ENCODE peak calls at places on chromosome 18, in seven cellular contexts. P is fibroblast of lung; O is Peyer's patch; W is CD8-positive, alpha-beta T cell; A is uterus; C is upper lobe of right lung; L is astrocyte. J is an unnamed sample. For H3K4me1, the result is how much of the 10 kb centered on the place peaks cover.

GRCh38 chr18:9951022-9951859 is 37.4 kb downstream of the VAPA start:
- DNase-seq in P (peak), O (no peak), C (no peak), L (peak), W (no peak), A (no peak), J (no peak)

GRCh38 chr18:54181856-54182612 is 42.4 kb downstream of the MBD2 start:
- DNase-seq in O (no peak), P (peak), L (peak), W (no peak), C (no peak), A (no peak), J (no peak)

GRCh38 chr18:74493689-74494088 is 2.5 kb upstream of the CNDP2 start:
- DNase-seq in W (peak), C (no peak), A (no peak), P (peak), L (peak), O (peak), J (peak)

GRCh38 chr18:79394438-79395307 is 1.1 kb upstream of the NFATC1 start:
- DNase-seq in L (peak), C (peak), A (peak), P (peak), W (peak), O (peak), J (peak)

GRCh38 chr18:24677011-24677410 is 216.6 kb downstream of the HRH4 start:
- DNase-seq in W (no peak), L (peak), A (no peak), P (peak), C (no peak), O (no peak), J (no peak)

GRCh38 chr18:57273194-57273593 is 79.2 kb upstream of the ST8SIA3 start:
- DNase-seq in O (no peak), P (no peak), L (no peak), C (no peak), A (no peak), W (no peak), J (no peak)

GRCh38 chr18:55795101-55795669 is 207.2 kb upstream of the TCF4 start:
- DNase-seq in O (no peak), C (no peak), W (no peak), P (no peak), L (no peak), A (no peak), J (no peak)

GRCh38 chr18:78904179-78904531 is 75.5 kb upstream of the SALL3 start:
- DNase-seq in W (no peak), L (no peak), P (no peak), C (peak), A (no peak), O (no peak), J (no peak)

GRCh38 chr18:67417864-67418523 is 98.5 kb downstream of the DSEL start:
- DNase-seq in W (no peak), P (peak), C (no peak), O (no peak), A (no peak), L (peak), J (no peak)

GRCh38 chr18:34866310-34866709 is 156.2 kb downstream of the DTNA start:
- DNase-seq in O (no peak), W (no peak), A (no peak), P (no peak), L (no peak), C (no peak), J (no peak)

GRCh38 chr18:3498705-3499451 is 48.9 kb downstream of the TGIF1 start:
- DNase-seq in W (no peak), P (peak), O (no peak), L (peak), A (peak), C (peak), J (no peak)

GRCh38 chr18:3401669-3402620 is 48.0 kb upstream of the TGIF1 start:
- DNase-seq in L (no peak), P (no peak), A (no peak), O (no peak), C (no peak), W (no peak), J (no peak)

GRCh38 chr18:24270937-24271380 is 126.7 kb downstream of the OSBPL1A start:
- DNase-seq in O (no peak), W (no peak), L (peak), A (no peak), P (peak), C (no peak), J (no peak)

GRCh38 chr18:11500153-11501122 is 109.0 kb upstream of the SLC35G4 start:
- DNase-seq in C (no peak), P (peak), A (no peak), L (peak), O (no peak), W (no peak), J (no peak)

GRCh38 chr18:38458673-38459072 is 893.1 kb upstream of the CELF4 start:
- DNase-seq in C (no peak), A (no peak), O (no peak), P (no peak), L (no peak), W (no peak), J (no peak)

GRCh38 chr18:3596324-3597158 is 146.6 kb downstream of the TGIF1 start:
- DNase-seq in L (peak), O (peak), W (no peak), A (peak), C (peak), P (peak), J (peak)

GRCh38 chr18:10495936-10496335 is 29.9 kb upstream of the NAPG start:
- DNase-seq in P (peak), O (no peak), C (no peak), A (no peak), W (no peak), L (peak), J (no peak)

GRCh38 chr18:11741505-11742145 is 52.6 kb downstream of the GNAL start:
- DNase-seq in C (no peak), L (no peak), W (no peak), A (no peak), O (no peak), P (no peak), J (no peak)

GRCh38 chr18:11970466-11971220 is 10.7 kb upstream of the IMPA2 start:
- DNase-seq in W (no peak), L (no peak), O (no peak), C (no peak), A (no peak), P (no peak), J (no peak)

GRCh38 chr18:11089931-11090715 is 59.2 kb downstream of the PIEZO2 start:
- DNase-seq in A (no peak), P (no peak), O (no peak), C (no peak), W (no peak), L (no peak), J (no peak)

GRCh38 chr18:21910906-21911305 is 170.3 kb downstream of the MIB1 start:
- DNase-seq in P (no peak), A (no peak), L (no peak), O (no peak), W (no peak), C (no peak), J (no peak)

GRCh38 chr18:63823516-63824219 is 48.5 kb downstream of the SERPINB7 start:
- DNase-seq in C (no peak), A (no peak), L (peak), P (peak), O (no peak), W (no peak), J (no peak)

GRCh38 chr18:74942319-74942910 is 266.5 kb downstream of the PTGR3 start:
- DNase-seq in A (no peak), W (no peak), L (peak), O (no peak), P (peak), C (no peak), J (no peak)

GRCh38 chr18:5417342-5417741 is 121.8 kb upstream of the ZBTB14 start:
- DNase-seq in O (no peak), C (no peak), A (no peak), W (no peak), P (peak), L (no peak), J (no peak)

GRCh38 chr18:2908946-2909335 is 62.1 kb downstream of the EMILIN2 start:
- DNase-seq in C (no peak), L (no peak), A (peak), O (no peak), P (no peak), W (no peak), J (no peak)

DNA sequence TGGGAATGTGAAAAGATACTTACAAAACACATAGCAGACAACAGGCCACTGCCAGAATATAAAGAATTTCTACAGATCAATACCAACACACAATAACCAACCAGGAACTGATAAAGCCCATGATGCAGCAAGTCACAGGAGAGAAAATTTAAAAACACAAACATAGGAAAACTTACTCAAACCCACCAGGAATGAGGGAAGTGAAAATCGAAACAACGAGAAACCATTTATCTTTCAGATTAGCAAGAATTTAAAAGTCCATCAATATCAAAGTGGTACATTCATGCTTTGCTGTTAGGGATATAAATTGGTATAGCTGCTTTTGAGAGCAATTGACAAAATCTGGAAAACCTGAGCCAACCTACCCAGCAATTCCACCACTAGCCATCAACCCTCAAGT is 27.6 kb downstream of the B4GALT6 start:
- DNase-seq in P (no peak), A (no peak), O (no peak), W (no peak), C (no peak), L (no peak), J (no peak)
- H3K4me1 ChIP-seq in P (under half), A (under half), O (under half), W (under half), C (under half), L (under half), J (under half)

GRCh38 chr18:58915006-58915799 is 50.5 kb downstream of the ZNF532 start:
- DNase-seq in W (no peak), C (no peak), O (no peak), L (peak), P (peak), A (no peak), J (no peak)
- H3K27ac ChIP-seq in W (no peak), C (no peak), O (no peak), L (no peak), P (no peak), A (peak), J (no peak)

GRCh38 chr18:36189486-36189885 is 2.2 kb downstream of the MOCOS start:
- DNase-seq in P (peak), C (no peak), O (no peak), L (no peak), W (no peak), A (no peak), J (no peak)

GRCh38 chr18:36187826-36188721 is 777 bp downstream of the MOCOS start:
- DNase-seq in P (peak), C (peak), A (no peak), W (no peak), O (no peak), L (no peak), J (no peak)

GRCh38 chr18:36186461-36187137 is 698 bp upstream of the MOCOS start:
- DNase-seq in W (no peak), O (peak), A (no peak), C (peak), L (no peak), P (peak), J (no peak)

GRCh38 chr18:36187138-36187825 is at the start of gene MOCOS:
- DNase-seq in L (no peak), O (peak), C (peak), W (no peak), P (peak), A (peak), J (peak)

GRCh38 chr18:36188912-36189311 is 1.6 kb downstream of the MOCOS start:
- DNase-seq in L (no peak), C (no peak), A (no peak), O (no peak), P (no peak), W (no peak), J (no peak)
- H3K4me3 ChIP-seq in L (no peak), C (no peak), A (no peak), O (peak), P (peak), W (no peak), J (no peak)

GRCh38 chr18:77131100-77131651 is 1.4 kb downstream of the MBP start:
- DNase-seq in C (peak), L (no peak), O (peak), A (no peak), P (peak), W (no peak), J (no peak)
- H3K4me1 ChIP-seq in C (under half), L (under half), O (under half), A (under half), P (under half), W (half or more), J (half or more)

GRCh38 chr18:28087173-28087563 is 89.8 kb downstream of the CDH2 start:
- DNase-seq in O (no peak), W (no peak), L (peak), C (no peak), P (peak), A (no peak), J (no peak)
- H3K27ac ChIP-seq in O (no peak), W (no peak), L (peak), C (no peak), P (no peak), A (no peak), J (no peak)

DNA sequence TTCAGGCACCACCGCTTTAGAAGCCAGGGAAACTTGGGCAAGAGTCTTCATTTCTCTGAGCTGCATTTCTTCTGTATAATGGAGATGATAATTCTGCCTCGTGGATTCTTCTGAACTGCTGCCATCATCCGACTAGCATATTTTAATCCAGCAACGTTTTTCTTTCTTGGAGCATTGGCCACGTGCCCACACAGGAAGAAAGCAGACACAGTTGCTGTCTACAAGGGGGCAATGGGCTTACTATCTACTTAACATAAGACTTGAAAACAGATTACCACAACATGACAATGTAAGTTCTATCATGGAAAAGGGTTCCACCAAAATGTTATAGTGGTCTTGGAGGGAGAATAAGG is 176.5 kb downstream of the FAM210A start:
- DNase-seq in P (no peak), C (no peak), W (no peak), A (peak), O (peak), L (no peak), J (no peak)
- H3K4me3 ChIP-seq in P (no peak), C (no peak), W (no peak), A (no peak), O (no peak), L (no peak), J (no peak)

J was measured in CD8-positive, alpha-beta memory T cell.